ENCODE peak calls at places on chromosome 13, in nine cellular contexts. N, T, Y, J, Z, H, B, C and I are unnamed samples.

GRCh38 chr13:88670509-88670908 is 999.3 kb downstream of the SLITRK5 start:
- DNase-seq in N (no peak), T (no peak), Y (no peak), J (no peak), Z (no peak), H (no peak), B (no peak), C (no peak), I (no peak)

GRCh38 chr13:23859455-23859854 is 29.7 kb downstream of the MIPEP start:
- DNase-seq in N (peak), T (no peak), Y (no peak), J (no peak), Z (no peak), H (no peak), B (no peak), C (no peak), I (no peak)

GRCh38 chr13:102504002-102504401 is 92.8 kb upstream of the TPP2 start:
- DNase-seq in N (no peak), T (no peak), Y (no peak), J (no peak), Z (no peak), H (no peak), B (no peak), C (no peak), I (no peak)

GRCh38 chr13:113548778-113549621 is 35.6 kb upstream of the TFDP1 start:
- DNase-seq in N (no peak), T (no peak), Y (no peak), J (no peak), Z (no peak), H (no peak), B (no peak), C (no peak), I (no peak)

GRCh38 chr13:35731471-35731870 is 255.0 kb upstream of the MAB21L1 start:
- DNase-seq in N (no peak), T (no peak), Y (no peak), J (no peak), Z (no peak), H (no peak), B (no peak), C (no peak), I (no peak)

GRCh38 chr13:37869756-37870488 is at the start of gene TRPC4:
- DNase-seq in N (peak), T (peak), Y (peak), J (peak), Z (peak), H (no peak), B (no peak), C (no peak), I (no peak)

GRCh38 chr13:41746259-41746658 is 214.7 kb downstream of the VWA8 start:
- DNase-seq in N (peak), T (no peak), Y (no peak), J (no peak), Z (no peak), H (no peak), B (no peak), C (no peak), I (no peak)

GRCh38 chr13:49183672-49184315 is 36.3 kb upstream of the MLNR start:
- DNase-seq in N (peak), T (no peak), Y (no peak), J (no peak), Z (no peak), H (no peak), B (no peak), C (no peak), I (no peak)

GRCh38 chr13:30720470-30720869 is 14.9 kb upstream of the ALOX5AP start:
- DNase-seq in N (peak), T (no peak), Y (no peak), J (no peak), Z (no peak), H (no peak), B (no peak), C (peak), I (no peak)

GRCh38 chr13:51801631-51802099 is 2.3 kb downstream of the DHRS12 start:
- DNase-seq in N (peak), T (no peak), Y (peak), J (no peak), Z (no peak), H (no peak), B (no peak), C (no peak), I (peak)

GRCh38 chr13:43196171-43196611 is 172.8 kb downstream of the DNAJC15 start:
- DNase-seq in N (peak), T (no peak), Y (no peak), J (no peak), Z (no peak), H (no peak), B (no peak), C (no peak), I (no peak)

GRCh38 chr13:28494861-28495585 is at the start of gene FLT1:
- DNase-seq in N (peak), T (peak), Y (peak), J (peak), Z (peak), H (peak), B (peak), C (peak), I (no peak)

GRCh38 chr13:43307921-43308433 is 284.6 kb downstream of the DNAJC15 start:
- DNase-seq in N (peak), T (no peak), Y (peak), J (no peak), Z (peak), H (no peak), B (no peak), C (peak), I (peak)

GRCh38 chr13:23025848-23026608 is 154.8 kb upstream of the SGCG start:
- DNase-seq in N (no peak), T (no peak), Y (no peak), J (no peak), Z (no peak), H (no peak), B (no peak), C (no peak), I (no peak)

GRCh38 chr13:75759531-75759930 is 123.4 kb downstream of the LMO7 start:
- DNase-seq in N (no peak), T (no peak), Y (no peak), J (no peak), Z (no peak), H (no peak), B (no peak), C (no peak), I (no peak)

GRCh38 chr13:46170687-46171086 is 11.3 kb downstream of the LCP1 start:
- DNase-seq in N (peak), T (no peak), Y (no peak), J (no peak), Z (no peak), H (no peak), B (no peak), C (no peak), I (no peak)

GRCh38 chr13:99959538-99960230 is 11.9 kb downstream of the ZIC5 start:
- DNase-seq in N (peak), T (no peak), Y (no peak), J (peak), Z (no peak), H (no peak), B (no peak), C (no peak), I (no peak)

GRCh38 chr13:70054572-70054971 is 53.1 kb upstream of the ATXN8OS start:
- DNase-seq in N (no peak), T (no peak), Y (no peak), J (no peak), Z (no peak), H (no peak), B (no peak), C (no peak), I (no peak)

GRCh38 chr13:20389696-20390525 is 135.7 kb downstream of the CRYL1 start:
- DNase-seq in N (no peak), T (no peak), Y (no peak), J (no peak), Z (no peak), H (no peak), B (no peak), C (no peak), I (no peak)

GRCh38 chr13:113205428-113205931 is 3.0 kb downstream of the PCID2 start:
- DNase-seq in N (peak), T (no peak), Y (no peak), J (no peak), Z (no peak), H (no peak), B (no peak), C (no peak), I (no peak)

GRCh38 chr13:66071018-66071417 is 1159.1 kb downstream of the PCDH9 start:
- DNase-seq in N (no peak), T (no peak), Y (no peak), J (no peak), Z (no peak), H (no peak), B (no peak), C (no peak), I (no peak)

GRCh38 chr13:30906411-30906990 is 430 bp downstream of the MEDAG start:
- DNase-seq in N (no peak), T (peak), Y (peak), J (peak), Z (no peak), H (no peak), B (no peak), C (no peak), I (no peak)